ENCODE peak calls at places on chromosomes 12 and 14, in seven cellular contexts. B is PC-3, L is endothelial cell of umbilical vein, W is H9, C is IMR-90, P is fibroblast of lung, K is MM.1S. A is an unnamed sample.

GRCh38 chr14:71050227-71050823 is 143.1 kb downstream of the PCNX1 start:
- DNase-seq in L (peak; percentile 28), B (peak; percentile 49), W (no peak), P (peak; percentile 18), K (no peak), C (peak; percentile 20), A (peak; percentile 21)

GRCh38 chr12:4164591-4165558 is 108.7 kb upstream of the CCND2 start:
- DNase-seq in B (no peak), L (peak; percentile 54), C (peak; percentile 75), W (peak; percentile 87), K (no peak), P (peak; percentile 74), A (no peak)

GRCh38 chr14:68814376-68815287 is 21.8 kb upstream of the ZFP36L1 start:
- DNase-seq in L (peak; percentile 70), P (peak; percentile 72), B (peak; percentile 30), C (peak; percentile 68), W (peak; percentile 78), K (no peak), A (peak; percentile 90)

GRCh38 chr12:31591308-31591901 is 469 bp upstream of the DENND5B start:
- DNase-seq in L (peak; percentile 58), P (peak; percentile 24), B (peak; percentile 3), C (no peak), K (no peak), W (peak; percentile 46), A (peak; percentile 59)

GRCh38 chr12:25769076-25769945 is 189.2 kb upstream of the RASSF8 start:
- DNase-seq in K (no peak), B (peak; percentile 92), C (peak; percentile 93), P (peak; percentile 94), L (peak; percentile 79), W (no peak), A (no peak)

GRCh38 chr12:115337693-115338543 is 653.9 kb upstream of the TBX3 start:
- DNase-seq in C (peak; percentile 98), W (peak; percentile 55), B (peak; percentile 93), L (peak; percentile 8), K (no peak), P (peak; percentile 88), A (no peak)

GRCh38 chr14:94906577-94906976 is 136.7 kb upstream of the GSC start:
- DNase-seq in K (no peak), C (no peak), L (no peak), B (no peak), W (no peak), P (no peak), A (no peak)

GRCh38 chr12:29610473-29611174 is 113.1 kb upstream of the OVCH1 start:
- DNase-seq in P (peak; percentile 35), B (peak; percentile 22), L (no peak), C (no peak), K (no peak), W (no peak), A (no peak)

GRCh38 chr12:22100952-22101748 is 55.1 kb downstream of the CMAS start:
- DNase-seq in K (peak; percentile 65), P (peak; percentile 59), L (peak; percentile 57), C (peak; percentile 73), W (peak; percentile 79), B (peak; percentile 46), A (peak; percentile 30)

GRCh38 chr12:43044241-43044640 is 454.7 kb upstream of the PRICKLE1 start:
- DNase-seq in C (no peak), K (no peak), W (no peak), B (no peak), P (no peak), L (no peak), A (no peak)

GRCh38 chr12:52215587-52216031 is 17.4 kb upstream of the KRT7 start:
- DNase-seq in L (peak; percentile 89), B (peak; percentile 95), K (no peak), C (peak; percentile 79), P (peak; percentile 84), W (no peak), A (no peak)

GRCh38 chr12:25796523-25797000 is 161.9 kb upstream of the RASSF8 start:
- DNase-seq in B (peak; percentile 67), L (no peak), K (peak; percentile 32), C (peak; percentile 67), W (no peak), P (peak; percentile 77), A (no peak)

GRCh38 chr14:52119030-52119429 is 50.2 kb upstream of the NID2 start:
- DNase-seq in C (no peak), P (no peak), L (no peak), B (no peak), K (no peak), W (no peak), A (no peak)

GRCh38 chr12:63068857-63069442 is 82.1 kb downstream of the AVPR1A start:
- DNase-seq in K (peak; percentile 46), B (peak; percentile 87), W (no peak), P (peak; percentile 67), L (peak; percentile 80), C (peak; percentile 75), A (peak; percentile 30)

GRCh38 chr12:63944586-63945228 is 100.2 kb downstream of the SRGAP1 start:
- DNase-seq in L (no peak), W (no peak), B (no peak), K (no peak), P (no peak), C (no peak), A (no peak)

GRCh38 chr12:92047058-92047826 is 98.4 kb downstream of the BTG1 start:
- DNase-seq in K (no peak), B (no peak), C (peak; percentile 29), L (no peak), P (no peak), W (no peak), A (no peak)

GRCh38 chr14:90362558-90362896 is 30.8 kb upstream of the NRDE2 start:
- DNase-seq in L (no peak), W (no peak), B (no peak), C (no peak), P (no peak), K (no peak), A (no peak)

GRCh38 chr12:27624586-27624985 is 71.7 kb upstream of the REP15 start:
- DNase-seq in L (no peak), B (peak; percentile 57), W (no peak), K (no peak), C (no peak), P (peak; percentile 32), A (no peak)

GRCh38 chr12:19273482-19274330 is 144.2 kb downstream of the PLEKHA5 start:
- DNase-seq in W (no peak), B (peak; percentile 94), K (no peak), C (peak; percentile 97), P (peak; percentile 99), L (peak; percentile 96), A (no peak)

GRCh38 chr14:91419044-91419397 is 1.4 kb upstream of the CCDC88C start:
- DNase-seq in B (no peak), C (no peak), L (no peak), W (no peak), K (no peak), P (no peak), A (no peak)
- TF ChIP-seq CTCF in B (no peak), C (no peak), L (no peak), W (peak; percentile 32), K (no peak), P (no peak), A (peak; percentile 10)

DNA sequence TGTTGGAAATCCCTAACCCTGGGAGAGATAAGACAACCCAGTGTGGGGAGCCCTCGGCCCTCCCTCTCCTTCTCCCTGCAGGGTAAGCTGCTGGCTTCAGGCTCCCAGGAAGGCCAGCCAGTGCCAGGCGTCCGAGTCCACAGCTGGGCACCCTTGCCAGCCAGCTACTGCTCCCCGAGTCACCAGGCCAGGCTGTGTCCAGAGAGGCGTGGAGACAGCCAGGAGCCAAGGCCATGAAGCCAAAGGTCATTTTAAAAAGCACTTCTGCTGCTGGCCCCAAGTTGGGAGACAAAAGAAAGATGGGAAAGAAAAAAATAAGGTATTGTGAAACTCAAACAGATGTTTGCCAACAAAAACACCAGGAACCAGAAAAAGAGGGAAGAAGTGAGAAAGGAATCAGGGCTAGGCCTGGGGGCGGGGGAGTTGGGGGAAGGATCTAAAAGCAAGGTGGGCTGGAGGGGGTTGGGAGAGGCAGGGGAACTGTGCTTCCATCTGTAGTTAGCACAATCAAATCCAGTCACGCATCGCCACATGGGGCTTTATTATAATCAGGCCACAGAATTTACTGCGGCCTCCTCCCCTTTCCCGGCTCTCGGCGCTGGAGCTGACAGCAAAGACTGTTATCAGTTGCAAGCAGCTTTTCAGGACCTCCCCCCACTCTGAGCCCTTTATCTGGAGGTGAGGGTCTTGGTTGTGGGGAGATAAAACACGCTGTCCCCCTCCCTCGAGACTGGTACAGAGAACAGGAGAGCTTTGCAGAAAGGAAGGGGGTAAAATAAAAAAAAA is 33.5 kb downstream of the RBM19 start:
- DNase-seq in K (no peak), L (peak; percentile 21), W (no peak), C (peak; percentile 2), B (no peak), P (peak; percentile 21), A (no peak)
- H3K4me2 ChIP-seq in K (no peak overlapping the region), L (no peak overlapping the region), W (no peak overlapping the region), C (no peak overlapping the region), B (no peak overlapping the region), P (no peak overlapping the region), A (no peak overlapping the region)

GRCh38 chr14:100079606-100080005 is 14.4 kb downstream of the EVL start:
- DNase-seq in P (no peak), B (no peak), K (no peak), L (no peak), W (no peak), C (no peak), A (no peak)
- H3K27ac ChIP-seq in P (no peak overlapping the region), B (peak overlapping the region; percentile 2), K (no peak overlapping the region), L (no peak overlapping the region), W (no peak overlapping the region), C (no peak overlapping the region), A (no peak overlapping the region)

GRCh38 chr14:76761198-76761848 is at the start of gene VASH1:
- DNase-seq in B (peak; percentile 70), W (peak; percentile 65), P (peak; percentile 79), L (peak; percentile 75), K (peak; percentile 52), C (peak; percentile 76), A (no peak)

GRCh38 chr14:76761849-76762616 is 765 bp downstream of the VASH1 start:
- DNase-seq in W (peak; percentile 23), C (no peak), K (no peak), L (no peak), P (no peak), B (no peak), A (no peak)

GRCh38 chr14:76760331-76761197 is 704 bp upstream of the VASH1 start:
- DNase-seq in B (no peak), C (no peak), K (no peak), P (no peak), L (no peak), W (peak; percentile 23), A (no peak)

GRCh38 chr14:76763362-76764041 is 2.2 kb downstream of the VASH1 start:
- DNase-seq in C (peak; percentile 40), B (no peak), K (no peak), P (peak; percentile 54), W (no peak), L (peak; percentile 41), A (no peak)

DNA sequence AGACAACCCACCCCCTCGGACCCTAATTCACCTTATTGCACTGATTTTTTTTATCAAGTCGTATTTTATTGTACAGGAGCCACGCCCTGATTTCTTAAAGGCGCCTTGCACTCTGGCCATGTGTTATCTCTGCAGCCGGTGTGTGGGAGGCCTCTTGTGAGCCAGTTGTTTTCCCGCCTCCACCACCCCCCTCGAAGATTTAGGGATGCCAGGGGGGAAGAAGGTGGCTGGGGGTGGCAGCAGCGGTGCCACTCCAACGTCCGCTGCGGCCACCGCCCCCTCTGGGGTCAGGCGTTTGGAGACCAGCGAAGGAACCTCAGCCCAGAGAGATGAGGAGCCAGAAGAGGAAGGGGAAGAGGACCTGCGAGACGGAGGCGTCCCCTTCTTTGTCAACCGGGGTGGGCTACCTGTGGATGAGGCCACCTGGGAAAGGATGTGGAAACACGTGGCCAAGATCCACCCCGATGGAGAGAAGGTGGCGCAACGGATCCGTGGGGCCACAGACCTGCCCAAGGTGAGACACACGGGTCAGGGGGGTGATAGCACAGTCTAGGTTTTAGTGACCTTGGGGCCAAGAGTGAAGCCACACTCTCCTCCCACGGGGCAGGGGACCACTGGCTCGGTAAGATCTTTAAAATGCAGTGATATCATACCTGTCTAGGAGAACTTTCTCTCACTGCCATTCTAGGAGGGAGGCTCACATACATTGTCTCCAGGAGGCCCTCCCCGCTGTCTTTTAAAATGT is 1.5 kb downstream of the VASH1 start:
- DNase-seq in B (no peak), W (peak; percentile 23), C (no peak), K (no peak), P (no peak), L (no peak), A (no peak)
- TF ChIP-seq CTCF in B (no peak), W (no peak), C (no peak), K (no peak), P (no peak), L (no peak), A (no peak)

A was measured in OCI-LY7.